ENCODE peak calls at places on chromosomes 3 and 15, in six cellular contexts. One of them, this sample, is unnamed.

GRCh38 chr3:5021571-5022092 is 42.4 kb downstream of the BHLHE40 start:
- DNase-seq in T-helper 1 cell: no peak
- DNase-seq in AG09319: no peak
- DNase-seq in activated gamma-delta T cell treated with anti-CD3 and anti-CD28 coated beads, Interleukin-2, amount 50 U/mL, for 16 hours: no peak
- DNase-seq in stromal cell of bone marrow: peak
- DNase-seq in GM20000: no peak
- DNase-seq in this sample: peak

GRCh38 chr15:63860161-63860954 is 26.6 kb upstream of the HERC1 start:
- DNase-seq in T-helper 1 cell: peak
- DNase-seq in AG09319: no peak
- DNase-seq in activated gamma-delta T cell treated with anti-CD3 and anti-CD28 coated beads, Interleukin-2, amount 50 U/mL, for 16 hours: peak
- DNase-seq in stromal cell of bone marrow: no peak
- DNase-seq in GM20000: peak
- DNase-seq in this sample: no peak

GRCh38 chr3:121844892-121845291 is 9.9 kb downstream of the EAF2 start:
- DNase-seq in T-helper 1 cell: no peak
- DNase-seq in AG09319: no peak
- DNase-seq in activated gamma-delta T cell treated with anti-CD3 and anti-CD28 coated beads, Interleukin-2, amount 50 U/mL, for 16 hours: no peak
- DNase-seq in stromal cell of bone marrow: no peak
- DNase-seq in GM20000: no peak
- DNase-seq in this sample: no peak

GRCh38 chr15:41919954-41920538 is 26.2 kb upstream of the SPTBN5 start:
- DNase-seq in T-helper 1 cell: no peak
- DNase-seq in AG09319: no peak
- DNase-seq in activated gamma-delta T cell treated with anti-CD3 and anti-CD28 coated beads, Interleukin-2, amount 50 U/mL, for 16 hours: no peak
- DNase-seq in stromal cell of bone marrow: peak
- DNase-seq in GM20000: no peak
- DNase-seq in this sample: no peak

GRCh38 chr3:150286390-150287147 is 121.5 kb upstream of the TSC22D2 start:
- DNase-seq in T-helper 1 cell: no peak
- DNase-seq in AG09319: no peak
- DNase-seq in activated gamma-delta T cell treated with anti-CD3 and anti-CD28 coated beads, Interleukin-2, amount 50 U/mL, for 16 hours: no peak
- DNase-seq in stromal cell of bone marrow: peak
- DNase-seq in GM20000: peak
- DNase-seq in this sample: no peak

GRCh38 chr3:64063207-64063981 is 40.1 kb upstream of the PSMD6 start:
- DNase-seq in T-helper 1 cell: no peak
- DNase-seq in AG09319: no peak
- DNase-seq in activated gamma-delta T cell treated with anti-CD3 and anti-CD28 coated beads, Interleukin-2, amount 50 U/mL, for 16 hours: no peak
- DNase-seq in stromal cell of bone marrow: no peak
- DNase-seq in GM20000: no peak
- DNase-seq in this sample: no peak

GRCh38 chr3:184227481-184227935 is 1.9 kb upstream of the VWA5B2 start:
- DNase-seq in T-helper 1 cell: no peak
- DNase-seq in AG09319: no peak
- DNase-seq in activated gamma-delta T cell treated with anti-CD3 and anti-CD28 coated beads, Interleukin-2, amount 50 U/mL, for 16 hours: peak
- DNase-seq in stromal cell of bone marrow: no peak
- DNase-seq in GM20000: peak
- DNase-seq in this sample: no peak

GRCh38 chr3:169613895-169614294 is 49.6 kb downstream of the MECOM start:
- DNase-seq in T-helper 1 cell: no peak
- DNase-seq in AG09319: no peak
- DNase-seq in activated gamma-delta T cell treated with anti-CD3 and anti-CD28 coated beads, Interleukin-2, amount 50 U/mL, for 16 hours: no peak
- DNase-seq in stromal cell of bone marrow: no peak
- DNase-seq in GM20000: no peak
- DNase-seq in this sample: no peak

GRCh38 chr15:56244811-56245576 is 1.3 kb upstream of the RFX7 start:
- DNase-seq in T-helper 1 cell: no peak
- DNase-seq in AG09319: no peak
- DNase-seq in activated gamma-delta T cell treated with anti-CD3 and anti-CD28 coated beads, Interleukin-2, amount 50 U/mL, for 16 hours: peak
- DNase-seq in stromal cell of bone marrow: no peak
- DNase-seq in GM20000: peak
- DNase-seq in this sample: no peak

GRCh38 chr3:196596355-196596754 is 27.9 kb downstream of the FBXO45 start:
- DNase-seq in T-helper 1 cell: no peak
- DNase-seq in AG09319: no peak
- DNase-seq in activated gamma-delta T cell treated with anti-CD3 and anti-CD28 coated beads, Interleukin-2, amount 50 U/mL, for 16 hours: no peak
- DNase-seq in stromal cell of bone marrow: no peak
- DNase-seq in GM20000: no peak
- DNase-seq in this sample: no peak

GRCh38 chr15:79967331-79968182 is 3.4 kb downstream of the BCL2A1 start:
- DNase-seq in T-helper 1 cell: no peak
- DNase-seq in AG09319: no peak
- DNase-seq in activated gamma-delta T cell treated with anti-CD3 and anti-CD28 coated beads, Interleukin-2, amount 50 U/mL, for 16 hours: no peak
- DNase-seq in stromal cell of bone marrow: no peak
- DNase-seq in GM20000: no peak
- DNase-seq in this sample: no peak

GRCh38 chr15:75114796-75115195 is 86.9 kb upstream of the C15orf39 start:
- DNase-seq in T-helper 1 cell: no peak
- DNase-seq in AG09319: no peak
- DNase-seq in activated gamma-delta T cell treated with anti-CD3 and anti-CD28 coated beads, Interleukin-2, amount 50 U/mL, for 16 hours: no peak
- DNase-seq in stromal cell of bone marrow: no peak
- DNase-seq in GM20000: no peak
- DNase-seq in this sample: no peak

GRCh38 chr15:77819271-77819806 is 186.6 kb upstream of the LINGO1 start:
- DNase-seq in T-helper 1 cell: no peak
- DNase-seq in AG09319: no peak
- DNase-seq in activated gamma-delta T cell treated with anti-CD3 and anti-CD28 coated beads, Interleukin-2, amount 50 U/mL, for 16 hours: no peak
- DNase-seq in stromal cell of bone marrow: no peak
- DNase-seq in GM20000: peak
- DNase-seq in this sample: no peak

GRCh38 chr3:24192004-24192403 is 246.9 kb downstream of the NR1D2 start:
- DNase-seq in T-helper 1 cell: no peak
- DNase-seq in AG09319: no peak
- DNase-seq in activated gamma-delta T cell treated with anti-CD3 and anti-CD28 coated beads, Interleukin-2, amount 50 U/mL, for 16 hours: no peak
- DNase-seq in stromal cell of bone marrow: no peak
- DNase-seq in GM20000: no peak
- DNase-seq in this sample: no peak

This sample was measured in BJ.